ENCODE peak calls at places on chromosome 20, in seven cellular contexts. One of them, this sample, is unnamed.

GRCh38 chr20:16699287-16699686 is 30.5 kb upstream of the SNRPB2 start:
- DNase-seq in stimulated activated naive CD8-positive, alpha-beta T cell treated with anti-CD3 and anti-CD28 coated beads, Interleukin-15, amount 100 ng/mL, for 72 hours: no peak
- DNase-seq in left kidney: peak
- DNase-seq in NB4: peak
- DNase-seq in activated CD8-positive, alpha-beta memory T cell treated with anti-CD3 and anti-CD28 coated beads for 1 hour: no peak
- DNase-seq in mucosa of gallbladder: no peak
- DNase-seq in MCF 10A: no peak
- DNase-seq in this sample: no peak

GRCh38 chr20:33079267-33079666 is at the start of gene BPIFB4:
- DNase-seq in stimulated activated naive CD8-positive, alpha-beta T cell treated with anti-CD3 and anti-CD28 coated beads, Interleukin-15, amount 100 ng/mL, for 72 hours: no peak
- DNase-seq in left kidney: no peak
- DNase-seq in NB4: no peak
- DNase-seq in activated CD8-positive, alpha-beta memory T cell treated with anti-CD3 and anti-CD28 coated beads for 1 hour: no peak
- DNase-seq in mucosa of gallbladder: no peak
- DNase-seq in MCF 10A: no peak
- DNase-seq in this sample: no peak

GRCh38 chr20:22471156-22471836 is 113.1 kb downstream of the FOXA2 start:
- DNase-seq in stimulated activated naive CD8-positive, alpha-beta T cell treated with anti-CD3 and anti-CD28 coated beads, Interleukin-15, amount 100 ng/mL, for 72 hours: no peak
- DNase-seq in left kidney: no peak
- DNase-seq in NB4: no peak
- DNase-seq in activated CD8-positive, alpha-beta memory T cell treated with anti-CD3 and anti-CD28 coated beads for 1 hour: no peak
- DNase-seq in mucosa of gallbladder: no peak
- DNase-seq in MCF 10A: no peak
- DNase-seq in this sample: peak

GRCh38 chr20:17934141-17934862 is 34.3 kb downstream of the SNX5 start:
- DNase-seq in stimulated activated naive CD8-positive, alpha-beta T cell treated with anti-CD3 and anti-CD28 coated beads, Interleukin-15, amount 100 ng/mL, for 72 hours: no peak
- DNase-seq in left kidney: no peak
- DNase-seq in NB4: no peak
- DNase-seq in activated CD8-positive, alpha-beta memory T cell treated with anti-CD3 and anti-CD28 coated beads for 1 hour: no peak
- DNase-seq in mucosa of gallbladder: no peak
- DNase-seq in MCF 10A: no peak
- DNase-seq in this sample: no peak

GRCh38 chr20:18263723-18264122 is 24.6 kb upstream of the ZNF133 start:
- DNase-seq in stimulated activated naive CD8-positive, alpha-beta T cell treated with anti-CD3 and anti-CD28 coated beads, Interleukin-15, amount 100 ng/mL, for 72 hours: no peak
- DNase-seq in left kidney: no peak
- DNase-seq in NB4: no peak
- DNase-seq in activated CD8-positive, alpha-beta memory T cell treated with anti-CD3 and anti-CD28 coated beads for 1 hour: no peak
- DNase-seq in mucosa of gallbladder: peak
- DNase-seq in MCF 10A: peak
- DNase-seq in this sample: peak

GRCh38 chr20:21529863-21530262 is 16.0 kb upstream of the NKX2-2 start:
- DNase-seq in stimulated activated naive CD8-positive, alpha-beta T cell treated with anti-CD3 and anti-CD28 coated beads, Interleukin-15, amount 100 ng/mL, for 72 hours: no peak
- DNase-seq in left kidney: peak
- DNase-seq in NB4: no peak
- DNase-seq in activated CD8-positive, alpha-beta memory T cell treated with anti-CD3 and anti-CD28 coated beads for 1 hour: no peak
- DNase-seq in mucosa of gallbladder: no peak
- DNase-seq in MCF 10A: peak
- DNase-seq in this sample: no peak

GRCh38 chr20:35116258-35116657 is 23.7 kb upstream of the TRPC4AP start:
- DNase-seq in stimulated activated naive CD8-positive, alpha-beta T cell treated with anti-CD3 and anti-CD28 coated beads, Interleukin-15, amount 100 ng/mL, for 72 hours: no peak
- DNase-seq in left kidney: no peak
- DNase-seq in NB4: no peak
- DNase-seq in activated CD8-positive, alpha-beta memory T cell treated with anti-CD3 and anti-CD28 coated beads for 1 hour: no peak
- DNase-seq in mucosa of gallbladder: no peak
- DNase-seq in MCF 10A: no peak
- DNase-seq in this sample: no peak

GRCh38 chr20:10278416-10278815 is 59.8 kb downstream of the SNAP25 start:
- DNase-seq in stimulated activated naive CD8-positive, alpha-beta T cell treated with anti-CD3 and anti-CD28 coated beads, Interleukin-15, amount 100 ng/mL, for 72 hours: no peak
- DNase-seq in left kidney: peak
- DNase-seq in NB4: no peak
- DNase-seq in activated CD8-positive, alpha-beta memory T cell treated with anti-CD3 and anti-CD28 coated beads for 1 hour: no peak
- DNase-seq in mucosa of gallbladder: no peak
- DNase-seq in MCF 10A: no peak
- DNase-seq in this sample: no peak

GRCh38 chr20:61253264-61253639 is 1.2 kb downstream of the CDH4 start:
- DNase-seq in stimulated activated naive CD8-positive, alpha-beta T cell treated with anti-CD3 and anti-CD28 coated beads, Interleukin-15, amount 100 ng/mL, for 72 hours: peak
- DNase-seq in left kidney: peak
- DNase-seq in NB4: no peak
- DNase-seq in activated CD8-positive, alpha-beta memory T cell treated with anti-CD3 and anti-CD28 coated beads for 1 hour: no peak
- DNase-seq in mucosa of gallbladder: no peak
- DNase-seq in MCF 10A: peak
- DNase-seq in this sample: no peak

GRCh38 chr20:60087563-60088105 is 129.4 kb downstream of the CDH26 start:
- DNase-seq in stimulated activated naive CD8-positive, alpha-beta T cell treated with anti-CD3 and anti-CD28 coated beads, Interleukin-15, amount 100 ng/mL, for 72 hours: no peak
- DNase-seq in left kidney: no peak
- DNase-seq in NB4: peak
- DNase-seq in activated CD8-positive, alpha-beta memory T cell treated with anti-CD3 and anti-CD28 coated beads for 1 hour: no peak
- DNase-seq in mucosa of gallbladder: no peak
- DNase-seq in MCF 10A: no peak
- DNase-seq in this sample: no peak

GRCh38 chr20:49270736-49271135 is 7.1 kb downstream of the ZNFX1 start:
- DNase-seq in stimulated activated naive CD8-positive, alpha-beta T cell treated with anti-CD3 and anti-CD28 coated beads, Interleukin-15, amount 100 ng/mL, for 72 hours: no peak
- DNase-seq in left kidney: no peak
- DNase-seq in NB4: no peak
- DNase-seq in activated CD8-positive, alpha-beta memory T cell treated with anti-CD3 and anti-CD28 coated beads for 1 hour: no peak
- DNase-seq in mucosa of gallbladder: no peak
- DNase-seq in MCF 10A: no peak
- DNase-seq in this sample: no peak

GRCh38 chr20:33859157-33859695 is 48.1 kb downstream of the CHMP4B start:
- DNase-seq in stimulated activated naive CD8-positive, alpha-beta T cell treated with anti-CD3 and anti-CD28 coated beads, Interleukin-15, amount 100 ng/mL, for 72 hours: peak
- DNase-seq in left kidney: no peak
- DNase-seq in NB4: no peak
- DNase-seq in activated CD8-positive, alpha-beta memory T cell treated with anti-CD3 and anti-CD28 coated beads for 1 hour: no peak
- DNase-seq in mucosa of gallbladder: peak
- DNase-seq in MCF 10A: peak
- DNase-seq in this sample: no peak

GRCh38 chr20:59308493-59309201 is 8.2 kb downstream of the EDN3 start:
- DNase-seq in stimulated activated naive CD8-positive, alpha-beta T cell treated with anti-CD3 and anti-CD28 coated beads, Interleukin-15, amount 100 ng/mL, for 72 hours: no peak
- DNase-seq in left kidney: no peak
- DNase-seq in NB4: no peak
- DNase-seq in activated CD8-positive, alpha-beta memory T cell treated with anti-CD3 and anti-CD28 coated beads for 1 hour: no peak
- DNase-seq in mucosa of gallbladder: no peak
- DNase-seq in MCF 10A: no peak
- DNase-seq in this sample: peak

GRCh38 chr20:46253391-46253790 is 54.9 kb downstream of the CDH22 start:
- DNase-seq in stimulated activated naive CD8-positive, alpha-beta T cell treated with anti-CD3 and anti-CD28 coated beads, Interleukin-15, amount 100 ng/mL, for 72 hours: no peak
- DNase-seq in left kidney: peak
- DNase-seq in NB4: peak
- DNase-seq in activated CD8-positive, alpha-beta memory T cell treated with anti-CD3 and anti-CD28 coated beads for 1 hour: no peak
- DNase-seq in mucosa of gallbladder: no peak
- DNase-seq in MCF 10A: peak
- DNase-seq in this sample: peak

GRCh38 chr20:32564921-32565734 is 20.0 kb downstream of the NOL4L start:
- DNase-seq in stimulated activated naive CD8-positive, alpha-beta T cell treated with anti-CD3 and anti-CD28 coated beads, Interleukin-15, amount 100 ng/mL, for 72 hours: no peak
- DNase-seq in left kidney: peak
- DNase-seq in NB4: peak
- DNase-seq in activated CD8-positive, alpha-beta memory T cell treated with anti-CD3 and anti-CD28 coated beads for 1 hour: no peak
- DNase-seq in mucosa of gallbladder: peak
- DNase-seq in MCF 10A: no peak
- DNase-seq in this sample: peak

GRCh38 chr20:22698443-22698842 is 114.1 kb upstream of the FOXA2 start:
- DNase-seq in stimulated activated naive CD8-positive, alpha-beta T cell treated with anti-CD3 and anti-CD28 coated beads, Interleukin-15, amount 100 ng/mL, for 72 hours: no peak
- DNase-seq in left kidney: no peak
- DNase-seq in NB4: no peak
- DNase-seq in activated CD8-positive, alpha-beta memory T cell treated with anti-CD3 and anti-CD28 coated beads for 1 hour: no peak
- DNase-seq in mucosa of gallbladder: no peak
- DNase-seq in MCF 10A: peak
- DNase-seq in this sample: no peak

GRCh38 chr20:34515484-34516037 is 661 bp upstream of the DYNLRB1 start:
- DNase-seq in stimulated activated naive CD8-positive, alpha-beta T cell treated with anti-CD3 and anti-CD28 coated beads, Interleukin-15, amount 100 ng/mL, for 72 hours: peak
- DNase-seq in left kidney: peak
- DNase-seq in NB4: peak
- DNase-seq in activated CD8-positive, alpha-beta memory T cell treated with anti-CD3 and anti-CD28 coated beads for 1 hour: no peak
- DNase-seq in mucosa of gallbladder: peak
- DNase-seq in MCF 10A: peak
- DNase-seq in this sample: peak

GRCh38 chr20:57896563-57896962 is 186.7 kb upstream of the PMEPA1 start:
- DNase-seq in stimulated activated naive CD8-positive, alpha-beta T cell treated with anti-CD3 and anti-CD28 coated beads, Interleukin-15, amount 100 ng/mL, for 72 hours: no peak
- DNase-seq in left kidney: no peak
- DNase-seq in NB4: no peak
- DNase-seq in activated CD8-positive, alpha-beta memory T cell treated with anti-CD3 and anti-CD28 coated beads for 1 hour: no peak
- DNase-seq in mucosa of gallbladder: no peak
- DNase-seq in MCF 10A: no peak
- DNase-seq in this sample: no peak

GRCh38 chr20:49853640-49854039 is 41.0 kb downstream of the SLC9A8 start:
- DNase-seq in stimulated activated naive CD8-positive, alpha-beta T cell treated with anti-CD3 and anti-CD28 coated beads, Interleukin-15, amount 100 ng/mL, for 72 hours: no peak
- DNase-seq in left kidney: peak
- DNase-seq in NB4: no peak
- DNase-seq in activated CD8-positive, alpha-beta memory T cell treated with anti-CD3 and anti-CD28 coated beads for 1 hour: no peak
- DNase-seq in mucosa of gallbladder: peak
- DNase-seq in MCF 10A: peak
- DNase-seq in this sample: no peak

GRCh38 chr20:4136078-4136966 is 121.0 kb upstream of the RNF24 start:
- DNase-seq in stimulated activated naive CD8-positive, alpha-beta T cell treated with anti-CD3 and anti-CD28 coated beads, Interleukin-15, amount 100 ng/mL, for 72 hours: no peak
- DNase-seq in left kidney: no peak
- DNase-seq in NB4: no peak
- DNase-seq in activated CD8-positive, alpha-beta memory T cell treated with anti-CD3 and anti-CD28 coated beads for 1 hour: no peak
- DNase-seq in mucosa of gallbladder: no peak
- DNase-seq in MCF 10A: peak
- DNase-seq in this sample: no peak